ENCODE peak calls at places on chromosomes 13 and 19, in nine cellular contexts. One of them, this sample, is unnamed.

GRCh38 chr13:106373989-106374572 is 161.4 kb downstream of the EFNB2 start:
- DNase-seq in IMR-90: peak; percentile 73
- DNase-seq in mammary epithelial cell: peak; percentile 69
- DNase-seq in AG04450: no peak
- DNase-seq in fibroblast of lung: peak; percentile 88
- DNase-seq in dorsolateral prefrontal cortex: no peak
- DNase-seq in CD4-positive, alpha-beta T cell: no peak
- DNase-seq in heart right ventricle: no peak
- DNase-seq in lower lobe of right lung: no peak
- DNase-seq in this sample: peak; percentile 80

GRCh38 chr19:41298327-41298964 is 11.5 kb upstream of the CCDC97 start:
- DNase-seq in mammary epithelial cell: peak; percentile 17
- DNase-seq in heart right ventricle: peak; percentile 88
- DNase-seq in fibroblast of lung: peak; percentile 81
- DNase-seq in CD4-positive, alpha-beta T cell: no peak
- DNase-seq in IMR-90: peak; percentile 82
- DNase-seq in lower lobe of right lung: peak; percentile 91
- DNase-seq in dorsolateral prefrontal cortex: peak; percentile 48
- DNase-seq in AG04450: peak; percentile 48
- DNase-seq in this sample: no peak

GRCh38 chr19:5037936-5038335 is 69.0 kb downstream of the KDM4B start:
- DNase-seq in IMR-90: no peak
- DNase-seq in fibroblast of lung: no peak
- DNase-seq in lower lobe of right lung: no peak
- DNase-seq in CD4-positive, alpha-beta T cell: no peak
- DNase-seq in heart right ventricle: no peak
- DNase-seq in mammary epithelial cell: no peak
- DNase-seq in dorsolateral prefrontal cortex: no peak
- DNase-seq in AG04450: no peak
- DNase-seq in this sample: no peak

GRCh38 chr19:47321582-47321981 is 10.4 kb upstream of the C5AR2 start:
- DNase-seq in heart right ventricle: no peak
- DNase-seq in mammary epithelial cell: no peak
- DNase-seq in fibroblast of lung: no peak
- DNase-seq in CD4-positive, alpha-beta T cell: no peak
- DNase-seq in AG04450: no peak
- DNase-seq in dorsolateral prefrontal cortex: no peak
- DNase-seq in IMR-90: no peak
- DNase-seq in lower lobe of right lung: no peak
- DNase-seq in this sample: no peak

GRCh38 chr13:105345116-105345515 is 1190.3 kb downstream of the EFNB2 start:
- DNase-seq in mammary epithelial cell: no peak
- DNase-seq in lower lobe of right lung: no peak
- DNase-seq in IMR-90: no peak
- DNase-seq in dorsolateral prefrontal cortex: no peak
- DNase-seq in fibroblast of lung: no peak
- DNase-seq in heart right ventricle: no peak
- DNase-seq in CD4-positive, alpha-beta T cell: no peak
- DNase-seq in AG04450: no peak
- DNase-seq in this sample: no peak

GRCh38 chr13:44967656-44968451 is 21.4 kb downstream of the NUFIP1 start:
- DNase-seq in IMR-90: peak; percentile 31
- DNase-seq in heart right ventricle: no peak
- DNase-seq in AG04450: no peak
- DNase-seq in lower lobe of right lung: no peak
- DNase-seq in mammary epithelial cell: no peak
- DNase-seq in CD4-positive, alpha-beta T cell: no peak
- DNase-seq in fibroblast of lung: peak; percentile 57
- DNase-seq in dorsolateral prefrontal cortex: no peak
- DNase-seq in this sample: no peak

GRCh38 chr19:49344516-49345423 is 9.6 kb downstream of the CD37 start:
- DNase-seq in AG04450: no peak
- DNase-seq in mammary epithelial cell: no peak
- DNase-seq in IMR-90: no peak
- DNase-seq in fibroblast of lung: no peak
- DNase-seq in lower lobe of right lung: no peak
- DNase-seq in dorsolateral prefrontal cortex: no peak
- DNase-seq in CD4-positive, alpha-beta T cell: no peak
- DNase-seq in heart right ventricle: no peak
- DNase-seq in this sample: no peak

GRCh38 chr19:50926144-50926543 is 14.9 kb upstream of the KLK4 start:
- DNase-seq in fibroblast of lung: no peak
- DNase-seq in lower lobe of right lung: no peak
- DNase-seq in AG04450: no peak
- DNase-seq in mammary epithelial cell: no peak
- DNase-seq in IMR-90: no peak
- DNase-seq in heart right ventricle: no peak
- DNase-seq in dorsolateral prefrontal cortex: no peak
- DNase-seq in CD4-positive, alpha-beta T cell: no peak
- DNase-seq in this sample: no peak

GRCh38 chr19:37227996-37228395 is 10.0 kb downstream of the ZNF383 start:
- DNase-seq in AG04450: no peak
- DNase-seq in dorsolateral prefrontal cortex: no peak
- DNase-seq in heart right ventricle: no peak
- DNase-seq in lower lobe of right lung: no peak
- DNase-seq in IMR-90: no peak
- DNase-seq in mammary epithelial cell: no peak
- DNase-seq in CD4-positive, alpha-beta T cell: no peak
- DNase-seq in fibroblast of lung: no peak
- DNase-seq in this sample: peak; percentile 62

GRCh38 chr19:47469719-47470118 is 2.0 kb downstream of the SLC8A2 start:
- DNase-seq in mammary epithelial cell: no peak
- DNase-seq in CD4-positive, alpha-beta T cell: no peak
- DNase-seq in IMR-90: no peak
- DNase-seq in heart right ventricle: no peak
- DNase-seq in AG04450: no peak
- DNase-seq in lower lobe of right lung: no peak
- DNase-seq in fibroblast of lung: no peak
- DNase-seq in dorsolateral prefrontal cortex: no peak
- DNase-seq in this sample: no peak

GRCh38 chr19:10812902-10813404 is 23.1 kb downstream of the TMED1 start:
- DNase-seq in dorsolateral prefrontal cortex: no peak
- DNase-seq in CD4-positive, alpha-beta T cell: no peak
- DNase-seq in AG04450: peak; percentile 87
- DNase-seq in lower lobe of right lung: no peak
- DNase-seq in IMR-90: peak; percentile 97
- DNase-seq in fibroblast of lung: peak; percentile 93
- DNase-seq in mammary epithelial cell: peak; percentile 59
- DNase-seq in heart right ventricle: peak; percentile 42
- DNase-seq in this sample: no peak

DNA sequence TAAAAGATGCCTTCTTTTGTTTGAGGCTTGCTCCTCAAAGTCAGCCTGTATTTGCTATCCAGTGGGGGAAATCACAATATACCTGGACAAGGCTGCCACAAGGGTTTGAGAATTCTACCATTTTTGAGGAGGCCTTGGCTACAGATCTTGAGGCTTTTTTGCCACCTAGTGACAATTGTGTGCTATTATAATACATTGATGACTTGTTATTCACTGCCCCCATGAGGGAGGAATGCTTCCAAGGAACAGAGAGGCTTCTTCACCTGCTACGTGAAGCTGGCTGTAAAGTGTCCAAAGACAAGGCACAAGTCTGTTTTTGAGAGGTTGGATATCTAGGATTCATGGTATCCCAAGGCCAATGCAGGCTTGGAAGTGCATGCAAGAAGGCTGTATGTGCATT is 72.5 kb downstream of the ZNF708 start:
- DNase-seq in lower lobe of right lung: no peak
- DNase-seq in AG04450: no peak
- DNase-seq in heart right ventricle: no peak
- DNase-seq in dorsolateral prefrontal cortex: no peak
- DNase-seq in CD4-positive, alpha-beta T cell: no peak
- DNase-seq in fibroblast of lung: no peak
- DNase-seq in mammary epithelial cell: peak; percentile 43
- DNase-seq in IMR-90: peak; percentile 4
- DNase-seq in this sample: peak; percentile 22
- TF ChIP-seq CTCF in lower lobe of right lung: peak; percentile 19
- TF ChIP-seq CTCF in AG04450: peak; percentile 7
- TF ChIP-seq CTCF in heart right ventricle: no peak
- TF ChIP-seq CTCF in dorsolateral prefrontal cortex: peak; percentile 12
- TF ChIP-seq CTCF in CD4-positive, alpha-beta T cell: no peak
- TF ChIP-seq CTCF in fibroblast of lung: no peak
- TF ChIP-seq CTCF in mammary epithelial cell: peak; percentile 33
- TF ChIP-seq CTCF in IMR-90: peak; percentile 39
- TF ChIP-seq CTCF in this sample: peak; percentile 64

GRCh38 chr13:32247887-32248286 is 67.3 kb downstream of the ZAR1L start:
- DNase-seq in heart right ventricle: no peak
- DNase-seq in AG04450: no peak
- DNase-seq in lower lobe of right lung: no peak
- DNase-seq in fibroblast of lung: no peak
- DNase-seq in CD4-positive, alpha-beta T cell: no peak
- DNase-seq in IMR-90: peak; percentile 40
- DNase-seq in dorsolateral prefrontal cortex: no peak
- DNase-seq in mammary epithelial cell: no peak
- DNase-seq in this sample: no peak
- H3K27ac ChIP-seq in heart right ventricle: no peak overlapping the region
- H3K27ac ChIP-seq in AG04450: no peak overlapping the region
- H3K27ac ChIP-seq in lower lobe of right lung: no peak overlapping the region
- H3K27ac ChIP-seq in fibroblast of lung: no peak overlapping the region
- H3K27ac ChIP-seq in CD4-positive, alpha-beta T cell: no peak overlapping the region
- H3K27ac ChIP-seq in IMR-90: no peak overlapping the region
- H3K27ac ChIP-seq in dorsolateral prefrontal cortex: no peak overlapping the region
- H3K27ac ChIP-seq in mammary epithelial cell: no peak overlapping the region
- H3K27ac ChIP-seq in this sample: no peak overlapping the region

DNA sequence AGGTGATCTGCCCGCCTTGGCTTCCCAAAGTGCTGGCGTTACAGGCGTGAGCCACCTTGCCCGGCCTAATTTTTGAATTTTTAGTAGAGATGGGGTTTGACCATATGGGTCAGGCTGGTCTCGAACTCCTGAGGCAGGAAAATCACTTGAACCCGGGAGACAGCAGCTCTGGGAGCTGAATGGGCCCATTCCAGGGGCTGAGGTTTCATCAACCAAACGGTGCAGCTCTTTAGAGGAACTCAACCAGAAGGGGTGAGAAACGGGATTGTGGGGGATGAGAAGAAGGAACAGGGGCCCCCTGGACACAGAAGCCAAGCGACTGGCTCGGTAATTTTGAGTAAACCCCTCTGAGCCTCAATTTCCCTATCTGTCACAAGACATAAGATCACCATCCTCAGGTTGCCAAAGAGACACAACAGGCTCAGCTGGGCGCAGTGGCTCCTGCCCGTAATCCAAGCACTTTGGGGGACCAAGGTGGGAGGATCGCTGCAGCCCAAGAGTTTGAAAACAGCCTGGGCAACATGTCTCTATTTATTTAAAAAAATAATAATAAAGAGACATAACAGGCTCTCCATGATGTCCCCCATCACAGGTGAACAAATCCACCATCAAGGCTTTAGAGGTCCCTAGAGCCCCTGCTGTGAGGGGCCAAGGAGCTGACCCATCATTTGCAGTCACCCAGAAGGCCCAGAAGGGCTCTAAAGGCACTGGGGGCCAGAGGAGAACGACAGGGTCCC is 518 bp downstream of the IQCN start:
- DNase-seq in CD4-positive, alpha-beta T cell: no peak
- DNase-seq in AG04450: no peak
- DNase-seq in fibroblast of lung: no peak
- DNase-seq in IMR-90: no peak
- DNase-seq in dorsolateral prefrontal cortex: no peak
- DNase-seq in lower lobe of right lung: no peak
- DNase-seq in mammary epithelial cell: no peak
- DNase-seq in heart right ventricle: no peak
- DNase-seq in this sample: no peak
- TF ChIP-seq CTCF in CD4-positive, alpha-beta T cell: no peak
- TF ChIP-seq CTCF in AG04450: no peak
- TF ChIP-seq CTCF in fibroblast of lung: no peak
- TF ChIP-seq CTCF in IMR-90: no peak
- TF ChIP-seq CTCF in dorsolateral prefrontal cortex: no peak
- TF ChIP-seq CTCF in lower lobe of right lung: no peak
- TF ChIP-seq CTCF in mammary epithelial cell: no peak
- TF ChIP-seq CTCF in heart right ventricle: no peak
- TF ChIP-seq CTCF in this sample: no peak

GRCh38 chr13:46664195-46664594 is 111.2 kb downstream of the LRCH1 start:
- DNase-seq in IMR-90: no peak
- DNase-seq in AG04450: no peak
- DNase-seq in lower lobe of right lung: no peak
- DNase-seq in CD4-positive, alpha-beta T cell: no peak
- DNase-seq in fibroblast of lung: no peak
- DNase-seq in heart right ventricle: no peak
- DNase-seq in mammary epithelial cell: no peak
- DNase-seq in dorsolateral prefrontal cortex: no peak
- DNase-seq in this sample: no peak

GRCh38 chr13:46665243-46665629 is 112.3 kb downstream of the LRCH1 start:
- DNase-seq in IMR-90: no peak
- DNase-seq in CD4-positive, alpha-beta T cell: no peak
- DNase-seq in lower lobe of right lung: no peak
- DNase-seq in mammary epithelial cell: no peak
- DNase-seq in AG04450: no peak
- DNase-seq in fibroblast of lung: no peak
- DNase-seq in dorsolateral prefrontal cortex: no peak
- DNase-seq in heart right ventricle: no peak
- DNase-seq in this sample: no peak

GRCh38 chr13:46667687-46668281 is 114.8 kb downstream of the LRCH1 start:
- DNase-seq in mammary epithelial cell: no peak
- DNase-seq in heart right ventricle: no peak
- DNase-seq in AG04450: no peak
- DNase-seq in IMR-90: no peak
- DNase-seq in dorsolateral prefrontal cortex: no peak
- DNase-seq in lower lobe of right lung: no peak
- DNase-seq in fibroblast of lung: peak; percentile 31
- DNase-seq in CD4-positive, alpha-beta T cell: no peak
- DNase-seq in this sample: no peak

GRCh38 chr13:46666727-46667456 is 113.9 kb downstream of the LRCH1 start:
- DNase-seq in dorsolateral prefrontal cortex: no peak
- DNase-seq in heart right ventricle: peak; percentile 47
- DNase-seq in mammary epithelial cell: no peak
- DNase-seq in AG04450: no peak
- DNase-seq in CD4-positive, alpha-beta T cell: no peak
- DNase-seq in lower lobe of right lung: no peak
- DNase-seq in IMR-90: no peak
- DNase-seq in fibroblast of lung: no peak
- DNase-seq in this sample: no peak

DNA sequence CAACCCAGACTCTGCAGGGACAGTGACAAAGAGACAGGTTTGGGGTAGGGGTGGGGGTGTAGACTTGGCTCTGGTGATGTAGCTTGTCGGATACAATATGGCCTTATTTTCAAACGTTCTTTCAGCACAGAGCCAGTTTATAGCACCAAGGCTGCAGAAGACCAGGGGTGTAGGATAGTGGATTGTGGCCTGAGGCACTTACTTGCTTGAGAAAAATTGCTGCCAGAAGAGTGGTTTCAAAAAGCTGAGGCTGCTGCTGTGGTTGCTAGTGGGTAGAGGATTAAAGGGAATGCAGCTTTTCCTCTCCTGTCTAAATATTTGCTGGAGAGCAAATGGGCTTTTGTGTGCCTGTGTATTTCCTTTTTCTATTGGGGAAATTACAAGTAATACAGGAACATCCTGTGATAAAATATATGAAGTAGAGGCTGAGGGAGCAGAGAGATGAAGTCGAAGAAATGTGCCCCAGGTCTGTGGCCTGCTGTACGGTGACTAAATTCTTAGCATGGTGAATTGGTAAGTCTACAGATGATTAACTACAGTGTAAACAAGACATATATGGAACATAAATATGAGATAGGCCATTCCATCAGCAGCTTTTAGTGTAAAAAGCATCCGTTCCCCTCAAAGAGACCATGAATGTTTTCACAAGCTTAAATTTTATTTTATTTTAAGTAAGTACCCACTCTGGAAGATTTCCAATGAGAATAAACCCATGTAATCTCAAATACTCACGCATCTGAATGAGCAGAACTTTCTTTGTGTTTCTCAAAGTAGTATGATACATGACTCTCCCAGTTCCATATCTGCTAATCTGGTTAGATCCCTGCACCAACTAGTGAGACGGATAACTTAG is 112.9 kb downstream of the LRCH1 start:
- DNase-seq in IMR-90: no peak
- DNase-seq in AG04450: no peak
- DNase-seq in CD4-positive, alpha-beta T cell: no peak
- DNase-seq in fibroblast of lung: no peak
- DNase-seq in lower lobe of right lung: no peak
- DNase-seq in heart right ventricle: no peak
- DNase-seq in dorsolateral prefrontal cortex: no peak
- DNase-seq in mammary epithelial cell: no peak
- DNase-seq in this sample: no peak
- H3K27ac ChIP-seq in IMR-90: peak overlapping the region; percentile 69
- H3K27ac ChIP-seq in AG04450: peak overlapping the region; percentile 68
- H3K27ac ChIP-seq in CD4-positive, alpha-beta T cell: peak overlapping the region; percentile 18
- H3K27ac ChIP-seq in fibroblast of lung: no peak overlapping the region
- H3K27ac ChIP-seq in lower lobe of right lung: peak overlapping the region; percentile 3
- H3K27ac ChIP-seq in heart right ventricle: no peak overlapping the region
- H3K27ac ChIP-seq in dorsolateral prefrontal cortex: no peak overlapping the region
- H3K27ac ChIP-seq in mammary epithelial cell: no peak overlapping the region
- H3K27ac ChIP-seq in this sample: no peak overlapping the region

This sample was measured in WERI-Rb-1.